ENCODE peak calls at places on chromosomes 1 and 21, in eight cellular contexts. One of them, this sample, is unnamed.

GRCh38 chr1:61255324-61255703 is 173.0 kb downstream of the NFIA start:
- DNase-seq in uterus: no peak
- DNase-seq in osteocyte: no peak
- DNase-seq in tibial nerve: no peak
- DNase-seq in breast epithelium: no peak
- DNase-seq in astrocyte of the spinal cord: no peak
- DNase-seq in glutamatergic neuron: no peak
- DNase-seq in tibial artery: no peak
- DNase-seq in this sample: no peak

GRCh38 chr1:99825702-99826101 is 24.5 kb upstream of the AGL start:
- DNase-seq in uterus: no peak
- DNase-seq in osteocyte: no peak
- DNase-seq in tibial nerve: no peak
- DNase-seq in breast epithelium: no peak
- DNase-seq in astrocyte of the spinal cord: no peak
- DNase-seq in glutamatergic neuron: no peak
- DNase-seq in tibial artery: no peak
- DNase-seq in this sample: no peak

GRCh38 chr1:161726631-161727342 is 5.4 kb downstream of the FCRLB start:
- DNase-seq in uterus: peak; percentile 90
- DNase-seq in osteocyte: peak; percentile 91
- DNase-seq in tibial nerve: peak; percentile 84
- DNase-seq in breast epithelium: peak; percentile 72
- DNase-seq in astrocyte of the spinal cord: peak; percentile 75
- DNase-seq in glutamatergic neuron: peak; percentile 93
- DNase-seq in tibial artery: peak; percentile 89
- DNase-seq in this sample: peak; percentile 81

GRCh38 chr1:214492405-214493075 is 58.9 kb downstream of the PTPN14 start:
- DNase-seq in uterus: no peak
- DNase-seq in osteocyte: no peak
- DNase-seq in tibial nerve: no peak
- DNase-seq in breast epithelium: no peak
- DNase-seq in astrocyte of the spinal cord: peak; percentile 54
- DNase-seq in glutamatergic neuron: no peak
- DNase-seq in tibial artery: no peak
- DNase-seq in this sample: no peak

GRCh38 chr1:227762231-227762911 is 27.1 kb downstream of the SNAP47 start:
- DNase-seq in uterus: peak; percentile 85
- DNase-seq in osteocyte: peak; percentile 95
- DNase-seq in tibial nerve: peak; percentile 81
- DNase-seq in breast epithelium: peak; percentile 69
- DNase-seq in astrocyte of the spinal cord: peak; percentile 79
- DNase-seq in glutamatergic neuron: peak; percentile 93
- DNase-seq in tibial artery: peak; percentile 72
- DNase-seq in this sample: peak; percentile 46

GRCh38 chr1:1602321-1602931 is 2.5 kb upstream of the FNDC10 start:
- DNase-seq in uterus: no peak
- DNase-seq in osteocyte: no peak
- DNase-seq in tibial nerve: no peak
- DNase-seq in breast epithelium: no peak
- DNase-seq in astrocyte of the spinal cord: no peak
- DNase-seq in glutamatergic neuron: no peak
- DNase-seq in tibial artery: no peak
- DNase-seq in this sample: no peak

GRCh38 chr21:46126321-46127238 is 28.7 kb downstream of the COL6A2 start:
- DNase-seq in uterus: peak; percentile 28
- DNase-seq in osteocyte: peak; percentile 80
- DNase-seq in tibial nerve: no peak
- DNase-seq in breast epithelium: no peak
- DNase-seq in astrocyte of the spinal cord: no peak
- DNase-seq in glutamatergic neuron: peak; percentile 16
- DNase-seq in tibial artery: peak; percentile 20
- DNase-seq in this sample: peak; percentile 20

GRCh38 chr1:84375965-84376910 is 22.0 kb upstream of the DNASE2B start:
- DNase-seq in uterus: no peak
- DNase-seq in osteocyte: no peak
- DNase-seq in tibial nerve: no peak
- DNase-seq in breast epithelium: no peak
- DNase-seq in astrocyte of the spinal cord: no peak
- DNase-seq in glutamatergic neuron: no peak
- DNase-seq in tibial artery: no peak
- DNase-seq in this sample: no peak

GRCh38 chr1:161884475-161884874 is 118.4 kb downstream of the ATF6 start:
- DNase-seq in uterus: no peak
- DNase-seq in osteocyte: no peak
- DNase-seq in tibial nerve: no peak
- DNase-seq in breast epithelium: no peak
- DNase-seq in astrocyte of the spinal cord: no peak
- DNase-seq in glutamatergic neuron: no peak
- DNase-seq in tibial artery: no peak
- DNase-seq in this sample: no peak

GRCh38 chr1:179966551-179966950 is 11.9 kb downstream of the CEP350 start:
- DNase-seq in uterus: no peak
- DNase-seq in osteocyte: no peak
- DNase-seq in tibial nerve: peak; percentile 38
- DNase-seq in breast epithelium: no peak
- DNase-seq in astrocyte of the spinal cord: no peak
- DNase-seq in glutamatergic neuron: no peak
- DNase-seq in tibial artery: no peak
- DNase-seq in this sample: no peak

GRCh38 chr1:59521456-59521855 is 224.6 kb downstream of the FGGY start:
- DNase-seq in uterus: no peak
- DNase-seq in osteocyte: no peak
- DNase-seq in tibial nerve: no peak
- DNase-seq in breast epithelium: no peak
- DNase-seq in astrocyte of the spinal cord: no peak
- DNase-seq in glutamatergic neuron: no peak
- DNase-seq in tibial artery: peak; percentile 39
- DNase-seq in this sample: no peak

GRCh38 chr1:167797005-167797404 is 75.2 kb downstream of the MPZL1 start:
- DNase-seq in uterus: peak; percentile 82
- DNase-seq in osteocyte: no peak
- DNase-seq in tibial nerve: peak; percentile 81
- DNase-seq in breast epithelium: peak; percentile 94
- DNase-seq in astrocyte of the spinal cord: peak; percentile 97
- DNase-seq in glutamatergic neuron: no peak
- DNase-seq in tibial artery: peak; percentile 90
- DNase-seq in this sample: peak; percentile 49

GRCh38 chr1:170133663-170134062 is 12.1 kb upstream of the NTMT2 start:
- DNase-seq in uterus: no peak
- DNase-seq in osteocyte: no peak
- DNase-seq in tibial nerve: no peak
- DNase-seq in breast epithelium: no peak
- DNase-seq in astrocyte of the spinal cord: no peak
- DNase-seq in glutamatergic neuron: no peak
- DNase-seq in tibial artery: no peak
- DNase-seq in this sample: no peak

GRCh38 chr1:2802421-2802961 is 998 bp upstream of the TTC34 start:
- DNase-seq in uterus: no peak
- DNase-seq in osteocyte: no peak
- DNase-seq in tibial nerve: no peak
- DNase-seq in breast epithelium: no peak
- DNase-seq in astrocyte of the spinal cord: no peak
- DNase-seq in glutamatergic neuron: peak; percentile 15
- DNase-seq in tibial artery: no peak
- DNase-seq in this sample: no peak

GRCh38 chr1:97467445-97467844 is 453.4 kb downstream of the DPYD start:
- DNase-seq in uterus: no peak
- DNase-seq in osteocyte: no peak
- DNase-seq in tibial nerve: no peak
- DNase-seq in breast epithelium: no peak
- DNase-seq in astrocyte of the spinal cord: no peak
- DNase-seq in glutamatergic neuron: no peak
- DNase-seq in tibial artery: no peak
- DNase-seq in this sample: no peak

GRCh38 chr1:151720974-151721787 is at the start of gene RIIAD1:
- DNase-seq in uterus: peak; percentile 62
- DNase-seq in osteocyte: no peak
- DNase-seq in tibial nerve: peak; percentile 25
- DNase-seq in breast epithelium: no peak
- DNase-seq in astrocyte of the spinal cord: no peak
- DNase-seq in glutamatergic neuron: peak; percentile 49
- DNase-seq in tibial artery: no peak
- DNase-seq in this sample: no peak

GRCh38 chr1:56985857-56986256 is 20.0 kb upstream of the C8B start:
- DNase-seq in uterus: no peak
- DNase-seq in osteocyte: no peak
- DNase-seq in tibial nerve: no peak
- DNase-seq in breast epithelium: no peak
- DNase-seq in astrocyte of the spinal cord: no peak
- DNase-seq in glutamatergic neuron: no peak
- DNase-seq in tibial artery: no peak
- DNase-seq in this sample: no peak

GRCh38 chr1:196400478-196401453 is 207.5 kb downstream of the KCNT2 start:
- DNase-seq in uterus: peak; percentile 23
- DNase-seq in osteocyte: no peak
- DNase-seq in tibial nerve: peak; percentile 75
- DNase-seq in breast epithelium: peak; percentile 78
- DNase-seq in astrocyte of the spinal cord: peak; percentile 94
- DNase-seq in glutamatergic neuron: no peak
- DNase-seq in tibial artery: peak; percentile 77
- DNase-seq in this sample: no peak

GRCh38 chr1:221948459-221948858 is 206.6 kb upstream of the DUSP10 start:
- DNase-seq in uterus: no peak
- DNase-seq in osteocyte: no peak
- DNase-seq in tibial nerve: no peak
- DNase-seq in breast epithelium: no peak
- DNase-seq in astrocyte of the spinal cord: no peak
- DNase-seq in glutamatergic neuron: no peak
- DNase-seq in tibial artery: no peak
- DNase-seq in this sample: no peak

GRCh38 chr1:1462318-1462966 is 9.1 kb upstream of the ATAD3B start:
- DNase-seq in uterus: no peak
- DNase-seq in osteocyte: no peak
- DNase-seq in tibial nerve: no peak
- DNase-seq in breast epithelium: peak; percentile 57
- DNase-seq in astrocyte of the spinal cord: no peak
- DNase-seq in glutamatergic neuron: peak; percentile 39
- DNase-seq in tibial artery: no peak
- DNase-seq in this sample: peak; percentile 27

GRCh38 chr1:46342084-46342656 is 1.6 kb downstream of the NSUN4 start:
- DNase-seq in uterus: no peak
- DNase-seq in osteocyte: no peak
- DNase-seq in tibial nerve: no peak
- DNase-seq in breast epithelium: no peak
- DNase-seq in astrocyte of the spinal cord: peak; percentile 50
- DNase-seq in glutamatergic neuron: no peak
- DNase-seq in tibial artery: no peak
- DNase-seq in this sample: no peak
- TF ChIP-seq CTCF in uterus: no peak
- TF ChIP-seq CTCF in osteocyte: peak; percentile 26
- TF ChIP-seq CTCF in tibial nerve: no peak
- TF ChIP-seq CTCF in breast epithelium: no peak
- TF ChIP-seq CTCF in astrocyte of the spinal cord: peak; percentile 47
- TF ChIP-seq CTCF in glutamatergic neuron: peak; percentile 22
- TF ChIP-seq CTCF in tibial artery: no peak
- TF ChIP-seq CTCF in this sample: no peak

GRCh38 chr1:31765041-31765467 is 914 bp upstream of the ADGRB2 start:
- DNase-seq in uterus: no peak
- DNase-seq in osteocyte: no peak
- DNase-seq in tibial nerve: peak; percentile 23
- DNase-seq in breast epithelium: no peak
- DNase-seq in astrocyte of the spinal cord: no peak
- DNase-seq in glutamatergic neuron: peak; percentile 72
- DNase-seq in tibial artery: no peak
- DNase-seq in this sample: no peak
- TF ChIP-seq CTCF in uterus: peak; percentile 25
- TF ChIP-seq CTCF in osteocyte: peak; percentile 23
- TF ChIP-seq CTCF in tibial nerve: no peak
- TF ChIP-seq CTCF in breast epithelium: no peak
- TF ChIP-seq CTCF in astrocyte of the spinal cord: peak; percentile 30
- TF ChIP-seq CTCF in glutamatergic neuron: peak; percentile 31
- TF ChIP-seq CTCF in tibial artery: no peak
- TF ChIP-seq CTCF in this sample: no peak

DNA sequence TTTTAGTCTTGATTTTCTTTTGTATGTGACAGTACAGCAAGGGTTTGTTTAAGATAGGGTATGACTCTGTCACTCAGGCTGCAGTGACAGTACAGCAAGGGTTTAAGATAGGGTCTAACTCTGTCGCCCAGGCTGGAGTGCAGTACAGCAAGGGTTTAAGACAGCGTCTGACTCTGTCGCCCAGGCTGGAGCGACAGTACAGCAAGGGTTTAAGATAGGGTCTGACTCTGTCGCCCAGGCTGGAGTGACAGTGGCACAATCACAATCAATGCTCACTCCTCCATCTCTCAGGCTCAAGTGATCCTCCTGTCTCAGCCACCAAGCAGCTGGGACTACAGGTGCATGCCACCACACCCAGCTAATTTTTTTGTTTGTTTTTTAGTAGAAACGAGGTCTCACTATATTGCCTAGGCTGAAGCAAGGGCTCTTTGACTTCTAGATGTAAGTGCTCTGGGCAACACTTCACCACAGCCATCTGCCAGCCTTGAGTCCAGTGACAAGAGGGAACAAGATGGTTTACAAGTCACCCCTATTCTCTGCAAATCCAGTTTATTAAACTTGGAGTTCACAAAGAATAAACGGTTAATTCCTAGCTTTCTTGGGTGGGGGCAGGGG is 965 bp upstream of the SH2D5 start:
- DNase-seq in uterus: no peak
- DNase-seq in osteocyte: no peak
- DNase-seq in tibial nerve: no peak
- DNase-seq in breast epithelium: peak; percentile 16
- DNase-seq in astrocyte of the spinal cord: peak; percentile 14
- DNase-seq in glutamatergic neuron: no peak
- DNase-seq in tibial artery: no peak
- DNase-seq in this sample: no peak
- TF ChIP-seq CTCF in uterus: no peak
- TF ChIP-seq CTCF in osteocyte: no peak
- TF ChIP-seq CTCF in tibial nerve: no peak
- TF ChIP-seq CTCF in breast epithelium: no peak
- TF ChIP-seq CTCF in astrocyte of the spinal cord: no peak
- TF ChIP-seq CTCF in glutamatergic neuron: no peak
- TF ChIP-seq CTCF in tibial artery: no peak
- TF ChIP-seq CTCF in this sample: no peak

GRCh38 chr1:192577145-192578140 is 1.9 kb downstream of the RGS1 start:
- DNase-seq in uterus: no peak
- DNase-seq in osteocyte: no peak
- DNase-seq in tibial nerve: no peak
- DNase-seq in breast epithelium: no peak
- DNase-seq in astrocyte of the spinal cord: no peak
- DNase-seq in glutamatergic neuron: no peak
- DNase-seq in tibial artery: no peak
- DNase-seq in this sample: no peak

GRCh38 chr1:192579319-192579738 is 3.8 kb downstream of the RGS1 start:
- DNase-seq in uterus: no peak
- DNase-seq in osteocyte: no peak
- DNase-seq in tibial nerve: no peak
- DNase-seq in breast epithelium: no peak
- DNase-seq in astrocyte of the spinal cord: peak; percentile 53
- DNase-seq in glutamatergic neuron: no peak
- DNase-seq in tibial artery: no peak
- DNase-seq in this sample: no peak

GRCh38 chr1:192578144-192578909 is 2.8 kb downstream of the RGS1 start:
- DNase-seq in uterus: no peak
- DNase-seq in osteocyte: no peak
- DNase-seq in tibial nerve: no peak
- DNase-seq in breast epithelium: no peak
- DNase-seq in astrocyte of the spinal cord: no peak
- DNase-seq in glutamatergic neuron: no peak
- DNase-seq in tibial artery: no peak
- DNase-seq in this sample: no peak

GRCh38 chr1:192581131-192581927 is 5.8 kb downstream of the RGS1 start:
- DNase-seq in uterus: no peak
- DNase-seq in osteocyte: no peak
- DNase-seq in tibial nerve: no peak
- DNase-seq in breast epithelium: no peak
- DNase-seq in astrocyte of the spinal cord: no peak
- DNase-seq in glutamatergic neuron: no peak
- DNase-seq in tibial artery: no peak
- DNase-seq in this sample: no peak

GRCh38 chr1:192580351-192580962 is 4.9 kb downstream of the RGS1 start:
- DNase-seq in uterus: no peak
- DNase-seq in osteocyte: no peak
- DNase-seq in tibial nerve: peak; percentile 52
- DNase-seq in breast epithelium: no peak
- DNase-seq in astrocyte of the spinal cord: peak; percentile 75
- DNase-seq in glutamatergic neuron: no peak
- DNase-seq in tibial artery: no peak
- DNase-seq in this sample: no peak
- TF ChIP-seq CTCF in uterus: peak; percentile 35
- TF ChIP-seq CTCF in osteocyte: peak; percentile 83
- TF ChIP-seq CTCF in tibial nerve: no peak
- TF ChIP-seq CTCF in breast epithelium: peak; percentile 44
- TF ChIP-seq CTCF in astrocyte of the spinal cord: peak; percentile 69
- TF ChIP-seq CTCF in glutamatergic neuron: no peak
- TF ChIP-seq CTCF in tibial artery: peak; percentile 57
- TF ChIP-seq CTCF in this sample: peak; percentile 24